ENCODE peak calls at places on chromosome 21, in four cellular contexts. Q is HepG2, U is H1, W is GM12878. A is an unnamed sample.

GRCh38 chr21:15667010-15667409 is 62.8 kb upstream of the USP25 start:
- DNase-seq in Q (no peak), U (no peak), W (no peak), A (no peak)

GRCh38 chr21:31182231-31183129 is 144.2 kb upstream of the KRTAP19-8 start:
- DNase-seq in Q (no peak), U (no peak), W (no peak), A (no peak)

GRCh38 chr21:41460578-41461527 is 34.8 kb downstream of the MX1 start:
- DNase-seq in Q (peak; percentile 54), U (peak; percentile 70), W (no peak), A (peak; percentile 73)

GRCh38 chr21:16180613-16181012 is 450.8 kb downstream of the USP25 start:
- DNase-seq in Q (peak; percentile 5), U (no peak), W (no peak), A (no peak)

GRCh38 chr21:36630485-36631206 is 68.3 kb upstream of the SIM2 start:
- DNase-seq in Q (peak; percentile 48), U (peak; percentile 96), W (no peak), A (peak; percentile 67)

GRCh38 chr21:37452222-37452621 is 85.6 kb downstream of the DYRK1A start:
- DNase-seq in Q (no peak), U (no peak), W (no peak), A (peak; percentile 23)

GRCh38 chr21:37119421-37120218 is 46.6 kb downstream of the TTC3 start:
- DNase-seq in Q (peak; percentile 12), U (no peak), W (no peak), A (no peak)

GRCh38 chr21:22892041-22892440 is 1893.8 kb downstream of the NCAM2 start:
- DNase-seq in Q (no peak), U (no peak), W (no peak), A (no peak)

GRCh38 chr21:38326429-38326828 is 69.6 kb downstream of the KCNJ15 start:
- DNase-seq in Q (no peak), U (no peak), W (no peak), A (no peak)

GRCh38 chr21:35716886-35717285 is 343.4 kb downstream of the SETD4 start:
- DNase-seq in Q (no peak), U (no peak), W (no peak), A (no peak)

GRCh38 chr21:30839304-30839703 is 9.7 kb upstream of the KRTAP7-1 start:
- DNase-seq in Q (peak; percentile 2), U (peak; percentile 63), W (no peak), A (peak; percentile 25)

GRCh38 chr21:35782667-35783066 is 277.7 kb downstream of the SETD4 start:
- DNase-seq in Q (no peak), U (no peak), W (no peak), A (no peak)

GRCh38 chr21:41008971-41009370 is 159.0 kb upstream of the BACE2 start:
- DNase-seq in Q (no peak), U (no peak), W (no peak), A (no peak)

GRCh38 chr21:36027352-36027751 is 33.0 kb downstream of the SETD4 start:
- DNase-seq in Q (no peak), U (no peak), W (no peak), A (no peak)

GRCh38 chr21:28521932-28522826 is 470.5 kb downstream of the LTN1 start:
- DNase-seq in Q (no peak), U (no peak), W (no peak), A (peak; percentile 11)

GRCh38 chr21:20451051-20451450 is 547.2 kb upstream of the NCAM2 start:
- DNase-seq in Q (no peak), U (no peak), W (no peak), A (no peak)

GRCh38 chr21:37368536-37369279 is 2.1 kb downstream of the DYRK1A start:
- DNase-seq in Q (no peak), U (no peak), W (no peak), A (no peak)

GRCh38 chr21:38780879-38781278 is 24.9 kb upstream of the ETS2 start:
- DNase-seq in Q (no peak), U (no peak), W (peak; percentile 34), A (no peak)

GRCh38 chr21:31124005-31124404 is 85.7 kb upstream of the KRTAP19-8 start:
- DNase-seq in Q (no peak), U (no peak), W (no peak), A (no peak)

GRCh38 chr21:39022035-39022900 is 161.0 kb downstream of the PSMG1 start:
- DNase-seq in Q (no peak), U (no peak), W (no peak), A (no peak)

GRCh38 chr21:35705888-35706287 is 354.4 kb downstream of the SETD4 start:
- DNase-seq in Q (no peak), U (no peak), W (no peak), A (no peak)

GRCh38 chr21:24895885-24896734 is 711.2 kb downstream of the MRPL39 start:
- DNase-seq in Q (no peak), U (peak; percentile 48), W (peak; percentile 49), A (peak; percentile 1)

GRCh38 chr21:37281579-37281978 is 14.4 kb upstream of the VPS26C start:
- DNase-seq in Q (no peak), U (no peak), W (no peak), A (no peak)

GRCh38 chr21:36099000-36099399 is 29.2 kb downstream of the CBR1 start:
- DNase-seq in Q (no peak), U (no peak), W (no peak), A (no peak)

GRCh38 chr21:14687277-14687642 is 141.1 kb upstream of the SAMSN1 start:
- DNase-seq in Q (no peak), U (no peak), W (peak; percentile 71), A (no peak)

GRCh38 chr21:18026359-18026758 is 207.2 kb upstream of the C21orf91 start:
- DNase-seq in Q (no peak), U (no peak), W (no peak), A (no peak)

DNA sequence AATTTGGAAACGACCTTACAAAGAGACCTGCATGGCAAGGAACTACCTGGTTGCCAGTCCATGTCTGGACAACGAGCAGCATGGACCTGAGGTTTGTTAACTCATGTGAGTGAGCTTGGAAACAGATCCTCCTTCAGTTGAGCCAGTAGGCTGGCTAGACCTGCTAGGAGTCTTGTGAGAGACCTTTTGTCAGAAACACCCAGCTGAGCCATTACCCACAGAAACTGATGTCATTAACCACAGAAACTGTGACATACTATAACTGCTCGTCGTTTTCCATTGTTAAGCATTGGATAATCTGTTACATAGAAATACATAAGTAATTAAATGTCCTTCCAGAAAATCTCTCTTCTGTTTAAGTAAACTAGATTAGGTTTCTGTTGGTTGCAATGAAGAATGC is 211.1 kb upstream of the C21orf91 start:
- DNase-seq in Q (no peak), U (no peak), W (no peak), A (no peak)
- TF ChIP-seq TCF12 in Q (no peak), U (no peak), W (no peak), A (no peak)

GRCh38 chr21:34110594-34111202 is 37.3 kb downstream of the MRPS6 start:
- DNase-seq in Q (no peak), U (no peak), W (no peak), A (no peak)
- TF ChIP-seq TCF12 in Q (no peak), U (no peak), W (no peak), A (no peak)

GRCh38 chr21:18951291-18952038 is 547.9 kb upstream of the TMPRSS15 start:
- DNase-seq in Q (no peak), U (peak; percentile 55), W (no peak), A (peak; percentile 8)
- TF ChIP-seq TCF12 in Q (no peak), U (no peak), W (no peak), A (no peak)

DNA sequence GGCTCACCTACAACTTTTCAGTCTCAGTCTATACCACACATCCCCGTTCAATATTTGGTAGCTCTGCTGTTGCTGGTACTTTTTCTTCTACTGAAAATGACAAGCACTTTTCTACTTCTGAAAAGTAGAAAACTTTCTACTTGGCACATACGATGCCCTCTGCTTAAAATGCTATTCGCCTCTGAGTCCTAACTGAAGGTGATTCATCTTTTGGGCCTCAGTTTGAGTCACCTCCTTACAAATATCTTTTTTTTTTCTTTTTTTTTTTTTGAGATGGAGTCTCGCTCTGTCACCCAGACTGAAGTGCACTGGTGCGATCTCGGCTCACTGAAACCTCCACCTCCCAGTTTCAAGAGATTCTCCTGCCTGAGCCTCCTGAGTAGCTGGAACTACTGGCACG is 136.0 kb upstream of the CYYR1 start:
- DNase-seq in Q (no peak), U (no peak), W (no peak), A (no peak)
- TF ChIP-seq TCF12 in Q (no peak), U (no peak), W (no peak), A (no peak)

GRCh38 chr21:17519208-17519738 is 6.4 kb downstream of the CXADR start:
- DNase-seq in Q (no peak), U (no peak), W (no peak), A (no peak)

GRCh38 chr21:17519965-17520364 is 7.1 kb downstream of the CXADR start:
- DNase-seq in Q (no peak), U (no peak), W (no peak), A (no peak)

GRCh38 chr21:17512245-17513213 is at the start of gene CXADR:
- DNase-seq in Q (peak; percentile 89), U (peak; percentile 94), W (no peak), A (peak; percentile 93)

GRCh38 chr21:17513214-17514123 is 626 bp downstream of the CXADR start:
- DNase-seq in Q (peak; percentile 16), U (peak; percentile 67), W (no peak), A (peak; percentile 74)

GRCh38 chr21:17514124-17514481 is 1.3 kb downstream of the CXADR start:
- DNase-seq in Q (peak; percentile 27), U (no peak), W (no peak), A (no peak)
- TF ChIP-seq TCF12 in Q (no peak), U (peak; percentile 74), W (no peak), A (no peak)

DNA sequence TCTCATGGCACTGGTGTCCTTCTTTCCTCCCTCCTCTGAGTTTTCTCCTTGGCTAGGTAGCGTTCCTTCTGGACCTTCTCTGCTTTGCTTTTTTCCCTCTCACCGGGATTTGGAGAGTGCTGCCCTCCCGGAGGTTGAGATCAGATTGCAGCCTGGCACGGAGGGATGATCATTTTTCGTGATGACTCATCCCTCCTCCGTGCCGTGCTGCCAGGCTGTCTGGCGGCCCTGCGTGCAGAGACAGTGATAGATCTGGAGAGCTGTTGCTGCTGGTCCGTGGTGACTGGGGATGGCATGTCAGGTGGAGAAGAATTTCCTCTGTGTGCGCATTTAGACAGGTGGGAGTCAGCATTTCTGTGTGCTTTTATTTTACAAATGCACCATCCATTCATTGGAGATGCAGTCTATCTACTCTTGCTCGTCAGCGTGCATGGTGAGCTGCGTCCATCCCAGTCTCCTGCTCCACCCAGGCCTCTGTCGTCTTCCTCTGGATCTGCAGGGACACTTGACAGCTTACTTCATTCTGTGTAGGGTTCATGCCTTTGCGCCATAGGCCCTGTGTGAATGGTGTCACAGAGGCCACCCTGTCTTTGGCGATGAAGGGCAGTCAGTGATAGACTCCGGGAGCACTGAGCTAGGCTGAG is 104.4 kb downstream of the PCBP3 start:
- DNase-seq in Q (no peak), U (peak; percentile 45), W (no peak), A (peak; percentile 85)
- TF ChIP-seq TCF12 in Q (no peak), U (no peak), W (no peak), A (peak; percentile 88)

GRCh38 chr21:45341779-45342178 is 54.1 kb upstream of the POFUT2 start:
- DNase-seq in Q (no peak), U (no peak), W (no peak), A (no peak)

GRCh38 chr21:45341261-45341660 is 53.6 kb upstream of the POFUT2 start:
- DNase-seq in Q (no peak), U (no peak), W (no peak), A (no peak)

GRCh38 chr21:45338326-45339017 is 50.8 kb upstream of the POFUT2 start:
- DNase-seq in Q (no peak), U (no peak), W (no peak), A (no peak)

GRCh38 chr21:45340515-45340914 is 52.8 kb upstream of the POFUT2 start:
- DNase-seq in Q (no peak), U (no peak), W (no peak), A (no peak)

GRCh38 chr21:45339430-45340405 is 52.0 kb upstream of the POFUT2 start:
- DNase-seq in Q (no peak), U (no peak), W (no peak), A (no peak)
- TF ChIP-seq TCF12 in Q (no peak), U (no peak), W (no peak), A (no peak)

A was measured in SK-N-SH.